ENCODE peak calls at places on chromosomes 13 and 19, in seven cellular contexts. One of them, this sample, is unnamed.
A peak's percentile ranks its signal among the peaks of the same experiment; 100 is the strongest.

GRCh38 chr19:19630062-19630414 is 2.0 kb upstream of the LPAR2 start:
- DNase-seq in NCI-H1436: no peak
- DNase-seq in SK-N-MC: no peak
- DNase-seq in HS-27A: no peak
- DNase-seq in erythroblast: no peak
- DNase-seq in foreskin fibroblast: no peak
- DNase-seq in right cardiac atrium: peak; percentile 45
- DNase-seq in this sample: no peak

GRCh38 chr19:41219924-41220567 is 1.0 kb downstream of the AXL start:
- DNase-seq in NCI-H1436: no peak
- DNase-seq in SK-N-MC: no peak
- DNase-seq in HS-27A: no peak
- DNase-seq in erythroblast: no peak
- DNase-seq in foreskin fibroblast: peak; percentile 89
- DNase-seq in right cardiac atrium: peak; percentile 82
- DNase-seq in this sample: peak; percentile 73

GRCh38 chr13:71378992-71379905 is 487.8 kb downstream of the DACH1 start:
- DNase-seq in NCI-H1436: no peak
- DNase-seq in SK-N-MC: no peak
- DNase-seq in HS-27A: no peak
- DNase-seq in erythroblast: no peak
- DNase-seq in foreskin fibroblast: peak; percentile 29
- DNase-seq in right cardiac atrium: no peak
- DNase-seq in this sample: no peak

GRCh38 chr19:48674921-48675824 is 2.4 kb upstream of the NTN5 start:
- DNase-seq in NCI-H1436: peak; percentile 88
- DNase-seq in SK-N-MC: peak; percentile 62
- DNase-seq in HS-27A: peak; percentile 50
- DNase-seq in erythroblast: peak; percentile 82
- DNase-seq in foreskin fibroblast: peak; percentile 87
- DNase-seq in right cardiac atrium: peak; percentile 89
- DNase-seq in this sample: peak; percentile 87

GRCh38 chr19:27746691-27747380 is 1466.1 kb downstream of the UQCRFS1 start:
- DNase-seq in NCI-H1436: no peak
- DNase-seq in SK-N-MC: no peak
- DNase-seq in HS-27A: no peak
- DNase-seq in erythroblast: no peak
- DNase-seq in foreskin fibroblast: peak; percentile 50
- DNase-seq in right cardiac atrium: peak; percentile 75
- DNase-seq in this sample: peak; percentile 72

GRCh38 chr19:47143322-47144073 is 12.9 kb downstream of the SAE1 start:
- DNase-seq in NCI-H1436: no peak
- DNase-seq in SK-N-MC: no peak
- DNase-seq in HS-27A: no peak
- DNase-seq in erythroblast: no peak
- DNase-seq in foreskin fibroblast: no peak
- DNase-seq in right cardiac atrium: no peak
- DNase-seq in this sample: no peak

GRCh38 chr13:73169971-73170370 is 111.2 kb downstream of the KLF5 start:
- DNase-seq in NCI-H1436: no peak
- DNase-seq in SK-N-MC: no peak
- DNase-seq in HS-27A: no peak
- DNase-seq in erythroblast: no peak
- DNase-seq in foreskin fibroblast: no peak
- DNase-seq in right cardiac atrium: no peak
- DNase-seq in this sample: no peak

GRCh38 chr13:59837101-59837500 is 326.6 kb downstream of the DIAPH3 start:
- DNase-seq in NCI-H1436: no peak
- DNase-seq in SK-N-MC: peak; percentile 80
- DNase-seq in HS-27A: no peak
- DNase-seq in erythroblast: no peak
- DNase-seq in foreskin fibroblast: no peak
- DNase-seq in right cardiac atrium: no peak
- DNase-seq in this sample: no peak

GRCh38 chr13:43573361-43573740 is 213.4 kb downstream of the ENOX1 start:
- DNase-seq in NCI-H1436: no peak
- DNase-seq in SK-N-MC: no peak
- DNase-seq in HS-27A: peak; percentile 40
- DNase-seq in erythroblast: no peak
- DNase-seq in foreskin fibroblast: no peak
- DNase-seq in right cardiac atrium: no peak
- DNase-seq in this sample: no peak

GRCh38 chr13:113033498-113033897 is 64.5 kb downstream of the MCF2L start:
- DNase-seq in NCI-H1436: no peak
- DNase-seq in SK-N-MC: no peak
- DNase-seq in HS-27A: no peak
- DNase-seq in erythroblast: no peak
- DNase-seq in foreskin fibroblast: no peak
- DNase-seq in right cardiac atrium: peak; percentile 42
- DNase-seq in this sample: peak; percentile 20

GRCh38 chr19:19460258-19460731 is 54.8 kb downstream of the GATAD2A start:
- DNase-seq in NCI-H1436: no peak
- DNase-seq in SK-N-MC: no peak
- DNase-seq in HS-27A: no peak
- DNase-seq in erythroblast: no peak
- DNase-seq in foreskin fibroblast: peak; percentile 31
- DNase-seq in right cardiac atrium: no peak
- DNase-seq in this sample: no peak

GRCh38 chr13:109357751-109358150 is 428.6 kb downstream of the IRS2 start:
- DNase-seq in NCI-H1436: no peak
- DNase-seq in SK-N-MC: no peak
- DNase-seq in HS-27A: no peak
- DNase-seq in erythroblast: no peak
- DNase-seq in foreskin fibroblast: no peak
- DNase-seq in right cardiac atrium: no peak
- DNase-seq in this sample: no peak

GRCh38 chr13:94558721-94559120 is 37.2 kb downstream of the TGDS start:
- DNase-seq in NCI-H1436: no peak
- DNase-seq in SK-N-MC: no peak
- DNase-seq in HS-27A: no peak
- DNase-seq in erythroblast: peak; percentile 36
- DNase-seq in foreskin fibroblast: no peak
- DNase-seq in right cardiac atrium: no peak
- DNase-seq in this sample: no peak

GRCh38 chr13:59584101-59584500 is 579.6 kb downstream of the DIAPH3 start:
- DNase-seq in NCI-H1436: no peak
- DNase-seq in SK-N-MC: no peak
- DNase-seq in HS-27A: no peak
- DNase-seq in erythroblast: no peak
- DNase-seq in foreskin fibroblast: no peak
- DNase-seq in right cardiac atrium: no peak
- DNase-seq in this sample: no peak

GRCh38 chr13:102563267-102563666 is 33.5 kb upstream of the TPP2 start:
- DNase-seq in NCI-H1436: no peak
- DNase-seq in SK-N-MC: no peak
- DNase-seq in HS-27A: no peak
- DNase-seq in erythroblast: no peak
- DNase-seq in foreskin fibroblast: no peak
- DNase-seq in right cardiac atrium: no peak
- DNase-seq in this sample: no peak

GRCh38 chr13:28707629-28708427 is 10.9 kb downstream of the SLC46A3 start:
- DNase-seq in NCI-H1436: no peak
- DNase-seq in SK-N-MC: no peak
- DNase-seq in HS-27A: no peak
- DNase-seq in erythroblast: peak; percentile 14
- DNase-seq in foreskin fibroblast: peak; percentile 92
- DNase-seq in right cardiac atrium: no peak
- DNase-seq in this sample: no peak

GRCh38 chr19:17339088-17339741 is 1.9 kb downstream of the GTPBP3 start:
- DNase-seq in NCI-H1436: no peak
- DNase-seq in SK-N-MC: no peak
- DNase-seq in HS-27A: no peak
- DNase-seq in erythroblast: no peak
- DNase-seq in foreskin fibroblast: no peak
- DNase-seq in right cardiac atrium: peak; percentile 67
- DNase-seq in this sample: no peak

GRCh38 chr19:13012690-13013608 is 17.7 kb downstream of the NFIX start:
- DNase-seq in NCI-H1436: no peak
- DNase-seq in SK-N-MC: no peak
- DNase-seq in HS-27A: no peak
- DNase-seq in erythroblast: no peak
- DNase-seq in foreskin fibroblast: peak; percentile 85
- DNase-seq in right cardiac atrium: peak; percentile 78
- DNase-seq in this sample: peak; percentile 64